ENCODE peak calls at places on chromosomes 3 and 15, in five cellular contexts. B, T, W, C and P are unnamed samples.

GRCh38 chr3:77303943-77304778 is 264.3 kb downstream of the ROBO2 start:
- DNase-seq in B (no peak), W (no peak), C (no peak), T (no peak), P (no peak)

GRCh38 chr3:1087066-1087555 is 5.7 kb upstream of the CNTN6 start:
- DNase-seq in B (no peak), T (no peak), C (no peak), W (peak), P (no peak)

GRCh38 chr3:159882367-159882766 is 106.3 kb upstream of the IL12A start:
- DNase-seq in B (no peak), W (no peak), C (no peak), T (no peak), P (no peak)

GRCh38 chr3:126524429-126524988 is 554 bp downstream of the CHST13 start:
- DNase-seq in T (no peak), C (peak), B (no peak), W (no peak), P (no peak)

GRCh38 chr3:51948016-51948580 is 5.9 kb downstream of the PARP3 start:
- DNase-seq in C (peak), T (no peak), B (no peak), W (no peak), P (no peak)

GRCh38 chr3:148992027-148992634 is 791 bp downstream of the GYG1 start:
- DNase-seq in T (peak), W (peak), B (peak), C (peak), P (no peak)

GRCh38 chr15:75073197-75073596 is 49.8 kb downstream of the PPCDC start:
- DNase-seq in T (no peak), W (no peak), B (no peak), C (no peak), P (no peak)

GRCh38 chr15:79352206-79352605 is 41.3 kb downstream of the TMED3 start:
- DNase-seq in W (no peak), T (no peak), C (no peak), B (no peak), P (no peak)

GRCh38 chr15:33587773-33588172 is 277.0 kb downstream of the RYR3 start:
- DNase-seq in W (peak), C (no peak), T (no peak), B (peak), P (no peak)

GRCh38 chr3:78610462-78611125 is 1157.2 kb downstream of the ROBO1 start:
- DNase-seq in B (no peak), W (no peak), T (no peak), C (no peak), P (no peak)

GRCh38 chr3:38453075-38453913 is at the start of gene ACVR2B:
- DNase-seq in W (peak), C (peak), T (peak), B (peak), P (no peak)

GRCh38 chr3:70984756-70985155 is 598.8 kb downstream of the FOXP1 start:
- DNase-seq in W (no peak), B (no peak), C (no peak), T (no peak), P (no peak)

GRCh38 chr3:23239181-23240068 is 36.3 kb downstream of the UBE2E2 start:
- DNase-seq in T (no peak), C (no peak), B (no peak), W (no peak), P (no peak)

GRCh38 chr3:56962200-56962599 is 98.3 kb upstream of the SPATA12 start:
- DNase-seq in W (no peak), T (no peak), B (no peak), C (no peak), P (no peak)

GRCh38 chr3:60047426-60048200 is 997.8 kb upstream of the CFAP20DC start:
- DNase-seq in B (no peak), T (no peak), C (no peak), W (no peak), P (no peak)

GRCh38 chr3:184788751-184789150 is 23.2 kb upstream of the VPS8 start:
- DNase-seq in W (peak), C (no peak), B (no peak), T (no peak), P (no peak)

GRCh38 chr15:76147906-76148553 is 88.2 kb downstream of the TMEM266 start:
- DNase-seq in B (peak), W (peak), T (no peak), C (peak), P (peak)

GRCh38 chr3:127822836-127823589 is 698 bp upstream of the MGLL start:
- DNase-seq in W (peak), C (peak), B (peak), T (peak), P (no peak)

GRCh38 chr3:11770477-11771381 is 76.0 kb downstream of the TAMM41 start:
- DNase-seq in C (peak), B (peak), T (peak), W (peak), P (no peak)

GRCh38 chr15:96324900-96325299 is 5.6 kb upstream of the NR2F2 start:
- DNase-seq in C (no peak), W (no peak), B (no peak), T (no peak), P (no peak)

GRCh38 chr15:82228750-82229149 is 33.8 kb downstream of the EFL1 start:
- DNase-seq in T (no peak), W (no peak), B (no peak), C (no peak), P (no peak)